ENCODE peak calls at places on chromosomes 16 and 17, in ten cellular contexts. P is Peyer's patch, A is esophagus squamous epithelium, O is suprapubic skin, F is prostate gland, S is IMR-90, I is uterus, G is tibial nerve, C is HepG2, V is breast epithelium. E is an unnamed sample.

GRCh38 chr16:76910931-76911330 is 280.1 kb upstream of the MON1B start:
- DNase-seq in P (no peak), A (no peak), O (no peak), F (no peak), S (peak; percentile 60), I (no peak), G (no peak), C (no peak), V (no peak), E (no peak)

GRCh38 chr16:1465567-1465915 is 9.3 kb downstream of the CLCN7 start:
- DNase-seq in P (no peak), A (no peak), O (no peak), F (no peak), S (no peak), I (no peak), G (no peak), C (no peak), V (no peak), E (no peak)

GRCh38 chr16:2785101-2785991 is 2.0 kb downstream of the PRSS33 start:
- DNase-seq in P (no peak), A (no peak), O (peak; percentile 77), F (no peak), S (no peak), I (no peak), G (no peak), C (no peak), V (no peak), E (no peak)

GRCh38 chr16:68473358-68474064 is 25.2 kb upstream of the SMPD3 start:
- DNase-seq in P (no peak), A (no peak), O (no peak), F (no peak), S (no peak), I (no peak), G (no peak), C (no peak), V (no peak), E (no peak)

GRCh38 chr17:55432358-55433028 is 10.9 kb upstream of the MMD start:
- DNase-seq in P (no peak), A (no peak), O (no peak), F (no peak), S (no peak), I (no peak), G (no peak), C (no peak), V (no peak), E (no peak)

GRCh38 chr16:55282441-55282840 is 41.6 kb upstream of the IRX6 start:
- DNase-seq in P (no peak), A (no peak), O (no peak), F (no peak), S (no peak), I (no peak), G (no peak), C (no peak), V (no peak), E (no peak)

GRCh38 chr17:58666858-58667267 is 25.0 kb downstream of the TEX14 start:
- DNase-seq in P (peak; percentile 57), A (peak; percentile 20), O (no peak), F (peak; percentile 92), S (peak; percentile 79), I (peak; percentile 48), G (peak; percentile 41), C (no peak), V (peak; percentile 20), E (no peak)

GRCh38 chr16:57297856-57298255 is 13.4 kb upstream of the PLLP start:
- DNase-seq in P (no peak), A (no peak), O (no peak), F (no peak), S (no peak), I (no peak), G (no peak), C (no peak), V (no peak), E (no peak)

GRCh38 chr17:48671697-48672171 is 45.6 kb upstream of the HOXB9 start:
- DNase-seq in P (peak; percentile 51), A (no peak), O (peak; percentile 90), F (peak; percentile 81), S (peak; percentile 67), I (peak; percentile 83), G (peak; percentile 71), C (peak; percentile 61), V (peak; percentile 65), E (no peak)

GRCh38 chr17:48676963-48677558 is 45.3 kb downstream of the PRAC1 start:
- DNase-seq in P (no peak), A (no peak), O (no peak), F (no peak), S (no peak), I (no peak), G (no peak), C (no peak), V (no peak), E (no peak)

DNA sequence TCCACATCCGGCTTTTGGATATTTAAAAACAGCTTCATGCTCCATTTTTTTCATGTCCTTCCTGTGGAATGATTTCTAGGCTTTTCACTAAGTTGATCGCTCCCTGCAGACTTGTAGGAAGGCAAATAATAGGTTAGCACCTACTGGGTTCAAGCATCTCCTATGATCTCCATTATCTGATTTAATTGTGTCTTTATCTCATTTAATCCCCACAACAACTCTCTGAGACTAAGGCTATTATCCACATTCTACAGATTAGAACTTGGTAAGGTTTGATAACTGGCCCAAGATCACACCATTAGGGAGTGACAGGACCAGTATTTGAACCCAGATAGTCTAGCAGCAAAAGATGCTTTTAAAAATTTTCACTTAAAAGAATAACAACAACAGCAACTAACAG is 46.2 kb upstream of the HOXB9 start:
- DNase-seq in P (no peak), A (no peak), O (no peak), F (no peak), S (no peak), I (no peak), G (no peak), C (no peak), V (no peak), E (no peak)
- H3K27ac ChIP-seq in P (no peak overlapping the region), A (no peak overlapping the region), O (no peak overlapping the region), F (no peak overlapping the region), S (no peak overlapping the region), I (peak overlapping the region; percentile 37), G (peak overlapping the region; percentile 36), C (no peak overlapping the region), V (no peak overlapping the region), E (no peak overlapping the region)

GRCh38 chr17:8419305-8419704 is 16.4 kb upstream of the NDEL1 start:
- DNase-seq in P (no peak), A (no peak), O (no peak), F (no peak), S (no peak), I (no peak), G (no peak), C (no peak), V (no peak), E (no peak)

GRCh38 chr17:8421571-8421970 is 14.1 kb upstream of the NDEL1 start:
- DNase-seq in P (no peak), A (no peak), O (no peak), F (no peak), S (no peak), I (no peak), G (no peak), C (no peak), V (no peak), E (no peak)

GRCh38 chr17:8417806-8418205 is 17.9 kb upstream of the NDEL1 start:
- DNase-seq in P (no peak), A (no peak), O (no peak), F (no peak), S (no peak), I (no peak), G (no peak), C (peak; percentile 63), V (no peak), E (no peak)

GRCh38 chr17:8418471-8418870 is 17.2 kb upstream of the NDEL1 start:
- DNase-seq in P (no peak), A (no peak), O (no peak), F (no peak), S (no peak), I (no peak), G (no peak), C (no peak), V (no peak), E (no peak)

DNA sequence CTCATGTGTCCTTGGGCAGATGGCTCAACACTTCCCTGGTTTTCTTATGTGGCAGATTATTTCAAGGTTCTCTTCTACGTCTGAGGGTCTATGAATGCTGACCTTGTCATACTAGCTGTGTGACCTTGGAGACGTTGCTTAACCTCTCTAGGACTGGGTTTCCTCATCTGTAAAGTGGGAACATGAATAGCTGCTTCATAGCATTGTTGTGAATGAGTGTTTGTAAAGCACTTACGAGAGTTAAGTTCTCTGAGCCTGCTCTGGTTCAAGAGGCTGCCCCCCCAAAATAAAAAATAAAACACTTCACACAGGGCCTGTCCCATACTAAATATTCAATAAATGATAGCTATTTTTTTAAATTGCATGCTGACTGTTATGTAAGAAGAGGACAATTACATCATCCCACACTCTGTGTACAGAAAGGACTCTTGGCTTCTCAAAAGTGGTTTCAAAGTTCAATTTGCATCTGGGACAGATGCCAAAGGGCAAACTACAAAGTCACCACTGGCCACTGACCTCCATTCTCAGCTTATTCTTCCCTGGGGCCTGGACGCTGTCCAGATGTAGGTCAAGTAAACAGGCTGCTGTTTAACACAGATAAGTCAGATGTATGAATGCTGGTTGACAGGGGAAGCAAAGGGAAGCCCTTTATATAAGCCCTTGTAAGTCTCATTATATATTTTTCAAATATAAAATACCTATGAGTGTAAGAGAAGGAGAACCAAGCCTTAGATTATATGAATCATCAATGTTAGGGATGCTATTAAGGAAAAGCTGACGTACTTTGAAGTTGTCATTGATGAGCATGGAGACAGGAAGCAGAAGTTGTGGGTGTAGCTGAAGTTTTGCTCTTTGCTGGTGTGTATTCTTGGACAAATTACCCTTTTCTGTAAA is 15.4 kb upstream of the NDEL1 start:
- DNase-seq in P (peak; percentile 23), A (no peak), O (no peak), F (no peak), S (peak; percentile 52), I (no peak), G (no peak), C (peak; percentile 97), V (peak; percentile 45), E (no peak)
- TF ChIP-seq POLR2A in P (no peak), A (no peak), O (no peak), F (no peak), S (no peak), I (no peak), G (no peak), C (no peak), V (no peak), E (no peak)

GRCh38 chr17:41548844-41549595 is 20.9 kb upstream of the KRT19 start:
- DNase-seq in P (peak; percentile 74), A (no peak), O (peak; percentile 89), F (peak; percentile 83), S (peak; percentile 86), I (peak; percentile 85), G (peak; percentile 84), C (peak; percentile 82), V (peak; percentile 88), E (no peak)

GRCh38 chr17:41547921-41548843 is 20.1 kb upstream of the KRT19 start:
- DNase-seq in P (no peak), A (no peak), O (no peak), F (peak; percentile 44), S (peak; percentile 98), I (peak; percentile 84), G (no peak), C (no peak), V (peak; percentile 96), E (no peak)

GRCh38 chr17:41546819-41547218 is 18.7 kb upstream of the KRT19 start:
- DNase-seq in P (no peak), A (no peak), O (no peak), F (no peak), S (no peak), I (no peak), G (no peak), C (no peak), V (no peak), E (no peak)

GRCh38 chr17:41545829-41546410 is 17.8 kb upstream of the KRT19 start:
- DNase-seq in P (no peak), A (no peak), O (no peak), F (no peak), S (no peak), I (no peak), G (no peak), C (no peak), V (no peak), E (no peak)

GRCh38 chr17:41547378-41547841 is 19.3 kb upstream of the KRT19 start:
- DNase-seq in P (no peak), A (no peak), O (no peak), F (no peak), S (no peak), I (peak; percentile 56), G (no peak), C (no peak), V (no peak), E (no peak)
- H3K27ac ChIP-seq in P (peak overlapping the region; percentile 95), A (peak overlapping the region; percentile 87), O (peak overlapping the region; percentile 80), F (peak overlapping the region; percentile 21), S (peak overlapping the region; percentile 66), I (peak overlapping the region; percentile 89), G (peak overlapping the region; percentile 79), C (no peak overlapping the region), V (peak overlapping the region; percentile 78), E (peak overlapping the region; percentile 92)

DNA sequence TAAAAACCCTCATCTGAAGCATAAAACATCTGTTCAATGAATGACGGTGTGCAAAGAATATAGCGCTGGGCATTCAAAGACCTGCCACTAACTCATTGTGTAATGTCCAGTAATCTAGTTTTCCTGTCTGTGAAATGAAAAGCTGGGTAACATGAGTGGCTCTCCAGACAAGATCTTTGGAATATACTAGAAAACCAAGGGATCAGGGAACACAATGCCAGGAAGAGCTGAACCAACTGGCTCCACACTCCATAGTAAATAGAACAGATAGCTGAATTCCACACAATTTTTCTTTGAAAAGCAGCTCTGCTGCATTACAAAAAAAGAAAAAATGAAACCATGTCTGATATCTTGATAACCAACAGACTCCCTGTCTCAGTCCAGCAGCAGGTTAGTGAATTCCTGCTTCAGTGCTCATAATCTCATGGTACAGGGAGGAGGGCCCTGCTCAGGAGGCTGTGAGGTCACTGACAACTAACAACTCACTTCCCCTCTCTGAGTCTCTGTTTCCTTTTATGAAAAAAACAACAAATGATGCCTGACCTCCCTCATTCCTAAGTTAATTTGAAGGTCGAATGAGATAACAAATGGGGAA is 97.1 kb downstream of the CDH11 start:
- DNase-seq in P (no peak), A (no peak), O (no peak), F (no peak), S (peak; percentile 79), I (no peak), G (no peak), C (no peak), V (no peak), E (no peak)
- TF ChIP-seq POLR2A in P (no peak), A (no peak), O (no peak), F (no peak), S (no peak), I (no peak), G (no peak), C (no peak), V (no peak), E (no peak)